ENCODE peak calls at places on chromosomes 4 and X, in seven cellular contexts. W is NCI-H1105 treated with DMSO at 0.1 percent for 48 hours, Q is COR-L47, F is lower leg skin, V is substantia nigra, Y is kidney epithelial cell, H is NCI-H2081. Z is an unnamed sample.

GRCh38 chr4:36281384-36282106 is at the start of gene DTHD1:
- DNase-seq in W (no peak), F (no peak), Y (no peak), Q (no peak), V (no peak), H (no peak), Z (no peak)

GRCh38 chr4:5510506-5510905 is 197.9 kb downstream of the EVC2 start:
- DNase-seq in Q (no peak), V (no peak), W (no peak), H (no peak), Y (no peak), F (no peak), Z (no peak)

GRCh38 chr4:16269742-16270522 is 43.7 kb upstream of the TAPT1 start:
- DNase-seq in V (no peak), F (no peak), W (no peak), Y (no peak), H (no peak), Q (no peak), Z (no peak)

GRCh38 chrX:2464677-2465166 is 36.1 kb downstream of the DHRSX start:
- DNase-seq in H (no peak), Y (no peak), F (no peak), Q (no peak), W (no peak), V (no peak), Z (no peak)

GRCh38 chr4:7722716-7723115 is 216.9 kb downstream of the AFAP1 start:
- DNase-seq in Y (no peak), F (no peak), Q (no peak), H (no peak), V (no peak), W (no peak), Z (no peak)

GRCh38 chrX:15915959-15916703 is 61.5 kb upstream of the AP1S2 start:
- DNase-seq in H (no peak), Y (no peak), W (no peak), F (no peak), V (no peak), Q (no peak), Z (no peak)

GRCh38 chrX:30005821-30006220 is 209.5 kb upstream of the MAGEB2 start:
- DNase-seq in W (no peak), F (no peak), Q (no peak), V (no peak), H (no peak), Y (no peak), Z (no peak)

GRCh38 chrX:63754141-63754859 is 30.7 kb downstream of the ARHGEF9 start:
- DNase-seq in V (no peak), H (peak; percentile 32), Y (no peak), W (peak; percentile 19), F (peak; percentile 16), Q (no peak), Z (no peak)

GRCh38 chrX:87392369-87392768 is 125.2 kb upstream of the KLHL4 start:
- DNase-seq in H (no peak), W (no peak), Y (no peak), Q (no peak), F (no peak), V (no peak), Z (no peak)

GRCh38 chrX:9786839-9787635 is 808 bp downstream of the SHROOM2 start:
- DNase-seq in H (no peak), F (no peak), W (peak; percentile 5), Y (no peak), V (no peak), Q (no peak), Z (no peak)

GRCh38 chrX:153474718-153475117 is 4.3 kb upstream of the HAUS7 start:
- DNase-seq in W (no peak), Y (no peak), F (peak; percentile 20), V (no peak), Q (no peak), H (no peak), Z (no peak)

GRCh38 chr4:150262611-150263010 is 184.4 kb downstream of the DCLK2 start:
- DNase-seq in F (no peak), W (no peak), Q (no peak), Y (no peak), H (no peak), V (no peak), Z (no peak)

GRCh38 chr4:27692098-27692679 is 831.5 kb downstream of the STIM2 start:
- DNase-seq in F (no peak), W (peak; percentile 32), V (no peak), Y (no peak), Q (peak; percentile 33), H (peak; percentile 67), Z (no peak)

GRCh38 chr4:112145820-112146813 is 863 bp downstream of the FAM241A start:
- DNase-seq in W (peak; percentile 5), H (peak; percentile 27), F (peak; percentile 23), Q (peak; percentile 16), Y (no peak), V (peak; percentile 6), Z (peak; percentile 72)

GRCh38 chr4:183638436-183638835 is 20.5 kb downstream of the RWDD4 start:
- DNase-seq in Q (no peak), F (no peak), V (no peak), Y (no peak), W (no peak), H (no peak), Z (no peak)

GRCh38 chr4:101238706-101239105 is 108.6 kb downstream of the PPP3CA start:
- DNase-seq in W (no peak), Q (no peak), H (peak; percentile 22), V (no peak), Y (no peak), F (no peak), Z (no peak)

GRCh38 chr4:187077749-187078148 is 354.1 kb upstream of the FAT1 start:
- DNase-seq in F (no peak), Q (no peak), Y (no peak), V (no peak), W (no peak), H (no peak), Z (no peak)

GRCh38 chr4:94363136-94363655 is 20.6 kb upstream of the HPGDS start:
- DNase-seq in V (no peak), W (no peak), H (no peak), Y (no peak), F (no peak), Q (no peak), Z (no peak)

GRCh38 chr4:61440306-61440705 is 240.2 kb downstream of the ADGRL3 start:
- DNase-seq in Y (no peak), Q (no peak), V (no peak), F (no peak), W (no peak), H (no peak), Z (no peak)

GRCh38 chr4:4670869-4671268 is 129.0 kb upstream of the STX18 start:
- DNase-seq in Y (no peak), H (no peak), W (no peak), V (no peak), Q (no peak), F (no peak), Z (no peak)

GRCh38 chr4:175330236-175330635 is 412.1 kb downstream of the ADAM29 start:
- DNase-seq in W (no peak), Q (no peak), H (no peak), Y (no peak), F (no peak), V (no peak), Z (no peak)

GRCh38 chr4:104591505-104591904 is 96.8 kb upstream of the CXXC4 start:
- DNase-seq in Y (no peak), W (peak; percentile 87), Q (peak; percentile 96), V (no peak), H (peak; percentile 97), F (no peak), Z (peak; percentile 62)

GRCh38 chr4:1763070-1763549 is 30.0 kb upstream of the FGFR3 start:
- DNase-seq in Q (no peak), H (no peak), Y (no peak), F (no peak), W (no peak), V (no peak), Z (no peak)

GRCh38 chr4:155442267-155443105 is 65.7 kb upstream of the MAP9 start:
- DNase-seq in F (peak; percentile 75), W (peak; percentile 25), Y (no peak), V (peak; percentile 10), Q (peak; percentile 39), H (peak; percentile 54), Z (peak; percentile 89)

GRCh38 chr4:169383724-169384123 is 113.0 kb upstream of the SH3RF1 start:
- DNase-seq in H (no peak), W (no peak), Q (no peak), V (no peak), F (no peak), Y (peak; percentile 32), Z (no peak)

GRCh38 chrX:153755136-153755535 is 8.9 kb upstream of the PLXNB3 start:
- DNase-seq in W (no peak), V (no peak), Y (no peak), H (no peak), F (no peak), Q (no peak), Z (no peak)

GRCh38 chr4:54197926-54198325 is 31.2 kb upstream of the PDGFRA start:
- DNase-seq in Q (no peak), H (no peak), W (no peak), V (no peak), F (no peak), Y (no peak), Z (no peak)

GRCh38 chr4:141158219-141158618 is 24.9 kb upstream of the RNF150 start:
- DNase-seq in W (peak; percentile 21), H (peak; percentile 5), Y (no peak), V (no peak), F (no peak), Q (peak; percentile 22), Z (no peak)

GRCh38 chrX:119272882-119273806 is 37.1 kb downstream of the PGRMC1 start:
- DNase-seq in F (no peak), H (no peak), Q (no peak), Y (peak; percentile 19), V (no peak), W (no peak), Z (peak; percentile 71)

GRCh38 chr4:125104616-125105015 is 210.1 kb upstream of the FAT4 start:
- DNase-seq in W (no peak), V (no peak), F (no peak), H (no peak), Q (no peak), Y (no peak), Z (no peak)

GRCh38 chr4:23931489-23931830 is 41.6 kb upstream of the PPARGC1A start:
- DNase-seq in W (peak; percentile 5), Q (no peak), F (no peak), H (no peak), Y (no peak), V (no peak), Z (no peak)